ENCODE peak calls at places on chromosome 2, in nine cellular contexts. Q is AG04450; K is CD8-positive, alpha-beta T cell; T is GM23248; X is neural progenitor cell; S is ovary; Z is endothelial cell of umbilical vein; M is mesenchymal stem cell; U is naive thymus-derived CD4-positive, alpha-beta T cell. V is an unnamed sample.

GRCh38 chr2:159267926-159268325 is 18.6 kb downstream of the WDSUB1 start:
- DNase-seq in Z (peak; percentile 41), K (no peak), U (no peak), S (no peak), X (no peak), Q (no peak), T (no peak), M (no peak), V (no peak)

GRCh38 chr2:118061135-118061955 is 26.9 kb upstream of the INSIG2 start:
- DNase-seq in X (peak; percentile 50), Z (peak; percentile 7), M (peak; percentile 77), Q (no peak), S (no peak), K (no peak), T (peak; percentile 86), U (no peak), V (no peak)

GRCh38 chr2:20451761-20452499 is 5.1 kb downstream of the RHOB start:
- DNase-seq in M (no peak), S (no peak), X (no peak), K (no peak), U (no peak), T (no peak), Q (no peak), Z (peak; percentile 91), V (peak; percentile 6)

GRCh38 chr2:20618886-20619521 is 31.9 kb downstream of the HS1BP3 start:
- DNase-seq in K (no peak), Z (no peak), T (no peak), M (no peak), X (no peak), S (peak; percentile 45), Q (no peak), U (no peak), V (peak; percentile 15)

GRCh38 chr2:46134531-46135229 is 162.5 kb upstream of the EPAS1 start:
- DNase-seq in S (no peak), X (no peak), K (no peak), Z (no peak), U (no peak), M (peak; percentile 69), Q (no peak), T (peak; percentile 54), V (peak; percentile 70)

GRCh38 chr2:233470007-233470687 is 96.4 kb downstream of the USP40 start:
- DNase-seq in T (no peak), Q (no peak), M (no peak), X (no peak), K (no peak), S (peak; percentile 74), Z (no peak), U (no peak), V (peak; percentile 3)

GRCh38 chr2:85312404-85312803 is 15.4 kb downstream of the TGOLN2 start:
- DNase-seq in S (no peak), X (no peak), K (no peak), T (peak; percentile 94), U (no peak), Q (peak; percentile 66), M (peak; percentile 52), Z (no peak), V (no peak)

GRCh38 chr2:237354930-237355329 is 59.0 kb downstream of the COL6A3 start:
- DNase-seq in X (no peak), U (no peak), S (no peak), Q (no peak), Z (peak; percentile 7), M (no peak), K (no peak), T (peak; percentile 83), V (no peak)

GRCh38 chr2:98297817-98298684 is 48.2 kb upstream of the CNGA3 start:
- DNase-seq in Z (peak; percentile 44), T (no peak), M (no peak), U (no peak), X (no peak), K (no peak), Q (no peak), S (no peak), V (peak; percentile 23)

GRCh38 chr2:230643576-230644291 is 68.9 kb upstream of the CAB39 start:
- DNase-seq in M (no peak), X (no peak), Z (no peak), T (no peak), S (no peak), Q (no peak), U (peak; percentile 58), K (no peak), V (no peak)

GRCh38 chr2:71226965-71227560 is at the start of gene PAIP2B:
- DNase-seq in K (peak; percentile 95), T (peak; percentile 99), S (peak; percentile 98), X (peak; percentile 100), Q (peak; percentile 89), U (peak; percentile 99), Z (peak; percentile 100), M (peak; percentile 99), V (peak; percentile 100)

GRCh38 chr2:149661844-149662243 is 74.3 kb upstream of the MMADHC start:
- DNase-seq in K (no peak), U (no peak), S (no peak), M (peak; percentile 48), X (no peak), T (peak; percentile 70), Q (peak; percentile 37), Z (peak; percentile 91), V (no peak)

GRCh38 chr2:44087037-44087713 is 81.5 kb upstream of the PPM1B start:
- DNase-seq in U (peak; percentile 62), X (peak; percentile 90), Z (peak; percentile 85), K (peak; percentile 74), S (peak; percentile 86), M (peak; percentile 79), T (peak; percentile 90), Q (peak; percentile 30), V (peak; percentile 88)

GRCh38 chr2:173583196-173583595 is 228.5 kb downstream of the CDCA7 start:
- DNase-seq in X (no peak), Q (no peak), K (no peak), S (no peak), T (no peak), M (no peak), U (no peak), Z (no peak), V (no peak)

GRCh38 chr2:226439337-226439736 is 360.3 kb downstream of the IRS1 start:
- DNase-seq in Q (no peak), K (no peak), M (peak; percentile 40), S (no peak), X (no peak), Z (no peak), T (no peak), U (no peak), V (no peak)

GRCh38 chr2:77834360-77835002 is 312.3 kb upstream of the LRRTM4 start:
- DNase-seq in Q (no peak), S (no peak), K (no peak), X (peak; percentile 30), M (no peak), U (no peak), T (no peak), Z (no peak), V (no peak)

GRCh38 chr2:77831878-77832277 is 309.7 kb upstream of the LRRTM4 start:
- DNase-seq in Q (no peak), S (no peak), Z (no peak), K (no peak), X (no peak), U (no peak), T (no peak), M (peak; percentile 10), V (no peak)

GRCh38 chr2:77831068-77831467 is 308.9 kb upstream of the LRRTM4 start:
- DNase-seq in U (no peak), T (no peak), S (no peak), M (no peak), X (no peak), K (no peak), Q (no peak), Z (no peak), V (no peak)

DNA sequence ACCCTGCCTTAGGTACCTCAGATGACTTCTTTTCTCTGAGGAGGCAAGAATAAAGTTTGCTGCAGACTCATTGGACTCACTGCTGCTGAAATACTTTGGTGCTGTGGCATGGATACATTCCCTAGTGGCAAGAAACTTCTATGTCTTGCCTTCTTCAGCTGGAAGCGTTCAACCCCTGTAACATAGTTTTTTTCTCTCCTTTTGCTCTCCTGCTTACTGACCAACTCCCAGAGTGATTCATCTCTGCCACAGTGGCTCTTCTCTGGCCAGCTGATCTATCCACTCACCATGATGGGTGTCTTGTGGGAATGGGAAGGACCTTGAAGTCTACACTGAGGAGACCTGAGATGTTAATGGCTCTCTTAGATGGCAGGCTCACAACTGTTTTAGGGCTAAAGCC is 309.3 kb upstream of the LRRTM4 start:
- DNase-seq in Z (no peak), S (no peak), Q (no peak), K (no peak), T (no peak), X (no peak), U (no peak), M (no peak), V (no peak)
- H3K9me3 ChIP-seq in Z (peaks cover 2% of the 10 kb centered on the region), S (no peaks in the 10 kb centered on the region), Q (peaks cover 17% of the 10 kb centered on the region), K (peaks cover 8% of the 10 kb centered on the region), T (no peaks in the 10 kb centered on the region), X (peaks cover 13% of the 10 kb centered on the region), U (peaks cover 8% of the 10 kb centered on the region), M (peaks cover 41% of the 10 kb centered on the region), V (peaks cover 20% of the 10 kb centered on the region)

GRCh38 chr2:156088598-156088997 is 243.9 kb downstream of the NR4A2 start:
- DNase-seq in M (peak; percentile 5), U (no peak), Z (no peak), Q (no peak), T (no peak), K (no peak), S (no peak), X (no peak), V (no peak)

GRCh38 chr2:156083707-156084494 is 248.6 kb downstream of the NR4A2 start:
- DNase-seq in Z (no peak), S (no peak), U (no peak), M (peak; percentile 22), Q (no peak), K (no peak), T (peak; percentile 2), X (no peak), V (no peak)

GRCh38 chr2:156087875-156088274 is 244.6 kb downstream of the NR4A2 start:
- DNase-seq in X (no peak), S (no peak), Z (no peak), U (no peak), T (peak; percentile 25), Q (no peak), K (no peak), M (peak; percentile 33), V (no peak)
- H3K9me3 ChIP-seq in X (no peaks in the 10 kb centered on the region), S (no peaks in the 10 kb centered on the region), Z (no peaks in the 10 kb centered on the region), U (no peaks in the 10 kb centered on the region), T (no peaks in the 10 kb centered on the region), Q (peaks cover 12% of the 10 kb centered on the region), K (no peaks in the 10 kb centered on the region), M (peaks cover 4% of the 10 kb centered on the region), V (no peaks in the 10 kb centered on the region)

DNA sequence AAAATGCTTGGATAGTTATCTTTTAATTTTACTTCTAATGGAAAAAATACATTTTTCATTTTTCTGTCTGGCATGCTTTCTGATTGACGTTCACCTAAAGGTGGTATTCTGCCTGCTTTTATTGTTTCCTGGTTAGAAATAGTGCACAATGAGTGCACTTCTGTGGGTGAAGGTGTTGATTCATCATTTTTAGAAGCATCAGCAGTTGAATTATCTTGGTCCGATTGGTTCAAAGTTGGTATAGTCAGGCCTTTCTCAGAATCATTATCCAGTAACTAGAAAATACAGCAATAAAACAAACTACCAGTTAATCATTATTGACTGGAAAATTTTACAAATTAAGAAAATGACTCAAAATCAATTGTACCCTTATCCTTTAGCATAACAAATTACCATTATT is 84.5 kb downstream of the STRADB start:
- DNase-seq in Z (no peak), Q (no peak), S (no peak), X (no peak), U (no peak), M (no peak), K (no peak), T (no peak), V (no peak)
- H3K9me3 ChIP-seq in Z (no peaks in the 10 kb centered on the region), Q (peaks cover 2% of the 10 kb centered on the region), S (no peaks in the 10 kb centered on the region), X (no peaks in the 10 kb centered on the region), U (peaks cover 10% of the 10 kb centered on the region), M (peaks cover 46% of the 10 kb centered on the region), K (no peaks in the 10 kb centered on the region), T (no peaks in the 10 kb centered on the region), V (no peaks in the 10 kb centered on the region)

GRCh38 chr2:89775885-89776284 is 1084.4 kb downstream of the RPIA start:
- DNase-seq in M (no peak), U (no peak), X (no peak), Z (no peak), T (no peak), S (no peak), K (no peak), Q (no peak), V (no peak)
- H3K9me3 ChIP-seq in M (peaks cover 85% of the 10 kb centered on the region), U (peaks cover 69% of the 10 kb centered on the region), X (peaks cover 99% of the 10 kb centered on the region), Z (peaks cover 48% of the 10 kb centered on the region), T (peaks cover 15% of the 10 kb centered on the region), S (no peaks in the 10 kb centered on the region), K (peaks cover 18% of the 10 kb centered on the region), Q (peaks cover 35% of the 10 kb centered on the region), V (peaks cover 67% of the 10 kb centered on the region)

V was measured in WERI-Rb-1.